ENCODE peak calls at places on chromosome 9, in six cellular contexts. P is NCI-H2171, A is PC-9, F is NCI-H774, I is LHCN-M2, V is EL. L is an unnamed sample.
A peak's percentile ranks its signal among the peaks of the same experiment; 100 is the strongest.

GRCh38 chr9:37061763-37062162 is 27.7 kb upstream of the PAX5 start:
- DNase-seq in A (no peak), P (no peak), I (peak; percentile 35), F (no peak), V (peak; percentile 25), L (no peak)

GRCh38 chr9:103287361-103287760 is 292.2 kb downstream of the CYLC2 start:
- DNase-seq in A (no peak), I (no peak), F (no peak), P (no peak), V (no peak), L (no peak)

GRCh38 chr9:35367451-35367850 is 122.5 kb upstream of the RUSC2 start:
- DNase-seq in I (peak; percentile 94), A (no peak), V (peak; percentile 96), P (no peak), F (no peak), L (peak; percentile 88)

GRCh38 chr9:108671156-108671555 is 184.6 kb downstream of the ACTL7B start:
- DNase-seq in V (peak; percentile 69), F (no peak), A (no peak), I (peak; percentile 38), P (no peak), L (peak; percentile 49)

GRCh38 chr9:110198357-110198756 is 9.6 kb downstream of the C9orf152 start:
- DNase-seq in I (no peak), F (no peak), P (no peak), A (no peak), V (no peak), L (no peak)

GRCh38 chr9:19998823-19999455 is 210.1 kb upstream of the SLC24A2 start:
- DNase-seq in F (no peak), A (no peak), I (peak; percentile 95), V (peak; percentile 41), P (no peak), L (peak; percentile 59)

GRCh38 chr9:77750284-77750683 is 102.2 kb upstream of the GNA14 start:
- DNase-seq in P (no peak), A (no peak), F (no peak), V (peak; percentile 73), I (no peak), L (no peak)

GRCh38 chr9:20504930-20505329 is 117.4 kb downstream of the MLLT3 start:
- DNase-seq in V (no peak), I (no peak), P (no peak), F (no peak), A (no peak), L (no peak)

GRCh38 chr9:125996671-125997509 is 249.7 kb downstream of the PBX3 start:
- DNase-seq in P (no peak), I (no peak), A (no peak), F (no peak), V (no peak), L (no peak)

GRCh38 chr9:14421291-14421690 is 107.3 kb upstream of the NFIB start:
- DNase-seq in F (no peak), P (no peak), V (no peak), A (no peak), I (no peak), L (no peak)

L was measured in RPMI7951.